ENCODE peak calls at places on chromosome X, in eight cellular contexts. Q, I, H, F, X, W, R and Y are unnamed samples.
A peak's percentile ranks its signal among the peaks of the same experiment; 100 is the strongest.

GRCh38 chrX:72307646-72308051 is 1.9 kb upstream of the CITED1 start:
- DNase-seq in Q (no peak), I (no peak), H (no peak), F (no peak), X (no peak), W (no peak), R (no peak), Y (no peak)

GRCh38 chrX:54715621-54716020 is 82.4 kb downstream of the ITIH6 start:
- DNase-seq in Q (no peak), I (no peak), H (no peak), F (no peak), X (no peak), W (no peak), R (no peak), Y (no peak)

GRCh38 chrX:26747877-26748276 is 531.9 kb downstream of the MAGEB5 start:
- DNase-seq in Q (no peak), I (no peak), H (no peak), F (no peak), X (no peak), W (no peak), R (no peak), Y (no peak)

GRCh38 chrX:50036481-50036880 is 114.1 kb downstream of the CLCN5 start:
- DNase-seq in Q (no peak), I (no peak), H (no peak), F (no peak), X (no peak), W (no peak), R (no peak), Y (no peak)

GRCh38 chrX:7149421-7149820 is 1.5 kb upstream of the PUDP start:
- DNase-seq in Q (no peak), I (no peak), H (no peak), F (no peak), X (no peak), W (no peak), R (no peak), Y (no peak)

GRCh38 chrX:13092455-13092941 is 48.1 kb upstream of the FAM9C start:
- DNase-seq in Q (no peak), I (no peak), H (peak; percentile 74), F (peak; percentile 85), X (no peak), W (no peak), R (peak; percentile 86), Y (peak; percentile 69)

GRCh38 chrX:74925210-74926088 is at the start of gene NEXMIF:
- DNase-seq in Q (peak; percentile 25), I (peak; percentile 39), H (no peak), F (no peak), X (peak; percentile 18), W (peak; percentile 25), R (peak; percentile 26), Y (peak; percentile 47)

GRCh38 chrX:71103110-71103983 is 3.2 kb downstream of the CXorf65 start:
- DNase-seq in Q (no peak), I (peak; percentile 49), H (no peak), F (peak; percentile 64), X (no peak), W (peak; percentile 28), R (peak; percentile 65), Y (peak; percentile 50)

GRCh38 chrX:149074429-149074828 is 430.7 kb downstream of the IDS start:
- DNase-seq in Q (peak; percentile 15), I (no peak), H (no peak), F (no peak), X (peak; percentile 49), W (peak; percentile 67), R (no peak), Y (peak; percentile 61)

GRCh38 chrX:110665636-110666035 is 130.0 kb downstream of the CHRDL1 start:
- DNase-seq in Q (no peak), I (peak; percentile 43), H (peak; percentile 63), F (no peak), X (peak; percentile 13), W (no peak), R (no peak), Y (no peak)

GRCh38 chrX:68935362-68935761 is 106.5 kb downstream of the EFNB1 start:
- DNase-seq in Q (no peak), I (no peak), H (no peak), F (no peak), X (no peak), W (no peak), R (no peak), Y (no peak)

GRCh38 chrX:1686642-1687041 is 71.8 kb downstream of the ASMT start:
- DNase-seq in Q (no peak), I (no peak), H (no peak), F (no peak), X (no peak), W (no peak), R (no peak), Y (no peak)

GRCh38 chrX:140848800-140849199 is 139.2 kb downstream of the LINC00632 start:
- DNase-seq in Q (no peak), I (no peak), H (no peak), F (no peak), X (no peak), W (no peak), R (no peak), Y (no peak)

GRCh38 chrX:40880712-40881111 is 145.4 kb upstream of the MED14 start:
- DNase-seq in Q (no peak), I (no peak), H (no peak), F (no peak), X (no peak), W (no peak), R (no peak), Y (no peak)

GRCh38 chrX:49842603-49843002 is 13.5 kb downstream of the PAGE4 start:
- DNase-seq in Q (no peak), I (no peak), H (no peak), F (no peak), X (no peak), W (no peak), R (no peak), Y (no peak)

GRCh38 chrX:47633671-47634590 is 4.2 kb upstream of the CFP start:
- DNase-seq in Q (no peak), I (no peak), H (no peak), F (no peak), X (no peak), W (no peak), R (no peak), Y (no peak)
- H3K4me1 ChIP-seq in Q (no peaks in the 10 kb centered on the region), I (no peaks in the 10 kb centered on the region), H (no peaks in the 10 kb centered on the region), F (peaks cover 14% of the 10 kb centered on the region), X (no peaks in the 10 kb centered on the region), W (no peaks in the 10 kb centered on the region), R (peaks cover 11% of the 10 kb centered on the region), Y (no peaks in the 10 kb centered on the region)

DNA sequence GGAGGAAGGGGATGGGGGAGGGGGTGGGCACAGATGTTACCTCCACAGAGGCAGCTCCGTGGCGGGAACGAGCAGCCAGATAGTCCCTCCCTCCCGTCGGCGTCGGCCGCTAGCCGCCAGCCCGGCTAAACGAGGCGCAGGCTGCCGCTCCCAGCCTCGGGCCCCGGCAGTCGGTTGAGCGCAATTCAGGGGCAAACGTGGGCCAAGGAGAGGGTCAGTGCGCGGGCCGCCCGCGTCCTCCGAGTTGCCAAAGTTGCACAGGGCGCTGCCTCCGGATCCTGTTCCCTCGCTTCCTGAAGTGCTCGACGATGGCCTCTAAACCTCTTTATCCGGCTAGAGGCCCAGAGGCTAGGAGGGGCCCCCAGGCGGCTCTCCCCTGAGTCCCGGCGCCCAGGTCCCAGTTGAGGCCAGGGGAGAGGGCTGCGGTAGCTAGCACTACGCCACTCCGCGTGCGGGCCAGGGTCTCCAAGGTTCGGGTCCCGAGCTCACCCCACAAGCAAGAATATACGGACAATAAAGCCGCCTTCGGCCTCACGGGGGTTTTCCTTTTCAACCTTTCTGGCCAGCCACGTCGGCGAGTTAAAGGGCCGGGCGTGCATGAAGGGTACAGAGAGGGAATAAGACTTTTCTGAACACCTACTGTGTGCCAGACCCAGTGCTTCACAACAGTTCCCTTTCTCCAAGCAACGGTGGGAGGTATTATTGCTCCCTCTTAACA is 138.7 kb upstream of the ZIC3 start:
- DNase-seq in Q (no peak), I (no peak), H (no peak), F (no peak), X (no peak), W (no peak), R (no peak), Y (no peak)
- H3K27me3 ChIP-seq in Q (no peaks in the 10 kb centered on the region), I (peaks cover 30% of the 10 kb centered on the region), H (peaks cover 53% of the 10 kb centered on the region), F (peaks cover 14% of the 10 kb centered on the region), X (peaks cover 87% of the 10 kb centered on the region), W (peaks cover 68% of the 10 kb centered on the region), R (peaks cover 4% of the 10 kb centered on the region), Y (no peaks in the 10 kb centered on the region)

GRCh38 chrX:73337366-73337765 is 109.5 kb upstream of the CDX4 start:
- DNase-seq in Q (no peak), I (no peak), H (no peak), F (no peak), X (no peak), W (no peak), R (no peak), Y (no peak)
- H3K27ac ChIP-seq in Q (no peak overlapping the region), I (no peak overlapping the region), H (no peak overlapping the region), F (no peak overlapping the region), X (no peak overlapping the region), W (no peak overlapping the region), R (no peak overlapping the region), Y (no peak overlapping the region)

DNA sequence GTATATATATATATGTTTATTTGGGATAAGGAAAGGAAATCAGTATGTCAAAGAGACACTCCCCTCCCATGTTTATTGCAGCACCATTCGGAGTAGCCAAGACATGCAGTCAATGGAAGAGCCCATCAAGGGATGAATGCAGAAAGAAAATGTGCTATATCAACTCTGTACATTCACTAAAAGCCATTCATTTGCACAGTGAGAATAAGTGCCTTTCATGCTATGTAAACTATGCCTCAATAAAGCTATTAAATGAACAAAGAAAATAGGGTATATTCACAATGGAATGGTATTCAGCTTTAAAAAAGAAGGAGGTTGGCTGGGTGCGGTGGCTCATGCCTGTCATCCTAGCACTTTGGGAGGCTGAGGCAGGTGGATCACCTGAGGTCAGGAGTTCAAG is 20.3 kb downstream of the CD99 start:
- DNase-seq in Q (no peak), I (no peak), H (no peak), F (no peak), X (no peak), W (no peak), R (no peak), Y (no peak)
- H3K4me1 ChIP-seq in Q (peaks cover 28% of the 10 kb centered on the region), I (peaks cover 8% of the 10 kb centered on the region), H (peaks cover 36% of the 10 kb centered on the region), F (peaks cover 53% of the 10 kb centered on the region), X (peaks cover 59% of the 10 kb centered on the region), W (peaks cover 42% of the 10 kb centered on the region), R (peaks cover 70% of the 10 kb centered on the region), Y (no peaks in the 10 kb centered on the region)

DNA sequence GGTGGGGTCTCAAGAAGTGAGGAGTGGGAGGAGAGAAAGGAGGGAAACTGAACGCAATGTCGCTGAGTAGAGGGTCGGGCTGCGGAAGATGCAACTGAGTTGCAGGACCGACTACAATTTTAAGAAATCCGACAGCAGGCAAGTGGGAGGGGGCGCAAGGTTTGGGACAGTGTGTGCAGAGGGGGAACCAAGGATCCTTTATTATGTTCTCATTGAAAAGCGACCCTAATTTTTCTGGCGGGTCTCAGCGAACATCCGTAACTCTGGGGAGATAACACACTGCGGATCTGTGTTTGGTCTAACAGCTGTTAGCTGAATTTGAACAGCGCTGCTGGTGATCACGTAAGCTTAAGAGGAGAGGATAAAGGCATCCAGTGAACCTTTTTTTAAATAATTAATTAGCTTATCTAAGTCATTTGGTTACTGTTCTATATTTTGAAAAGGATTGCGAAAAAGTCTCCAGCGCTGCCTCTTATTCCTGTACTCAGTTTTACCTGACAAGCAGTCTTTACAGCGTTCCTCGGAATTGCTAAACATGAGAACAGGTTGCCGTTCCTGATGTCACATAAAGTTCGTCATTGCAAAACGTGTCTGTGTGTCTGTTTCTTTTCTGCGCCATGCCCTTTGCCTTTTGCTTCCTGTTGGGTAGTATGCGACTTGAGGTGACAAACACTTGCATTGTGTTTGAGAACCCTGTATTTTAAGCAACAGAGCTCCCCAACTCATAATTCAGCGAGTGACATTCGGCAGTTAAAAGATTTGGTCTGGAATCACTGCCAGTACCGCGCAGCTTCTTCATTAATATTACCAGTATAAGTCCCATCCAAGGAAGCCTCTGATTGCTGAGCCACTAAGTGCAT is 1.3 kb downstream of the HTR2C start:
- DNase-seq in Q (no peak), I (no peak), H (no peak), F (no peak), X (no peak), W (no peak), R (no peak), Y (no peak)
- H3K27me3 ChIP-seq in Q (no peaks in the 10 kb centered on the region), I (peaks cover 35% of the 10 kb centered on the region), H (peaks cover 20% of the 10 kb centered on the region), F (no peaks in the 10 kb centered on the region), X (peaks cover 63% of the 10 kb centered on the region), W (peaks cover 64% of the 10 kb centered on the region), R (no peaks in the 10 kb centered on the region), Y (no peaks in the 10 kb centered on the region)